ENCODE peak calls at places on chromosomes 6 and 20, in five cellular contexts. One of them, this sample, is unnamed.

GRCh38 chr6:157760137-157760536 is 62.9 kb upstream of the SNX9 start:
- DNase-seq in neuronal stem cell: no peak
- DNase-seq in neural progenitor cell: no peak
- DNase-seq in naive thymus-derived CD4-positive, alpha-beta T cell: no peak
- DNase-seq in activated T-cell treated with anti-CD3 and anti-CD28 coated beads for 4 hours: no peak
- DNase-seq in this sample: no peak

GRCh38 chr6:8881663-8882062 is 446.3 kb upstream of the SLC35B3 start:
- DNase-seq in neuronal stem cell: no peak
- DNase-seq in neural progenitor cell: no peak
- DNase-seq in naive thymus-derived CD4-positive, alpha-beta T cell: no peak
- DNase-seq in activated T-cell treated with anti-CD3 and anti-CD28 coated beads for 4 hours: no peak
- DNase-seq in this sample: no peak

GRCh38 chr6:17297261-17298080 is 16.3 kb downstream of the RBM24 start:
- DNase-seq in neuronal stem cell: no peak
- DNase-seq in neural progenitor cell: no peak
- DNase-seq in naive thymus-derived CD4-positive, alpha-beta T cell: no peak
- DNase-seq in activated T-cell treated with anti-CD3 and anti-CD28 coated beads for 4 hours: no peak
- DNase-seq in this sample: no peak

GRCh38 chr6:137495652-137496391 is 1.6 kb upstream of the OLIG3 start:
- DNase-seq in neuronal stem cell: peak; percentile 76
- DNase-seq in neural progenitor cell: peak; percentile 88
- DNase-seq in naive thymus-derived CD4-positive, alpha-beta T cell: no peak
- DNase-seq in activated T-cell treated with anti-CD3 and anti-CD28 coated beads for 4 hours: no peak
- DNase-seq in this sample: peak; percentile 35

GRCh38 chr6:52407467-52407866 is 12.7 kb upstream of the EFHC1 start:
- DNase-seq in neuronal stem cell: peak; percentile 36
- DNase-seq in neural progenitor cell: peak; percentile 77
- DNase-seq in naive thymus-derived CD4-positive, alpha-beta T cell: peak; percentile 43
- DNase-seq in activated T-cell treated with anti-CD3 and anti-CD28 coated beads for 4 hours: no peak
- DNase-seq in this sample: no peak

GRCh38 chr20:5657873-5658200 is 92.4 kb upstream of the SHLD1 start:
- DNase-seq in neuronal stem cell: no peak
- DNase-seq in neural progenitor cell: no peak
- DNase-seq in naive thymus-derived CD4-positive, alpha-beta T cell: no peak
- DNase-seq in activated T-cell treated with anti-CD3 and anti-CD28 coated beads for 4 hours: no peak
- DNase-seq in this sample: no peak

GRCh38 chr6:14871196-14871595 is 374.7 kb upstream of the JARID2 start:
- DNase-seq in neuronal stem cell: no peak
- DNase-seq in neural progenitor cell: no peak
- DNase-seq in naive thymus-derived CD4-positive, alpha-beta T cell: no peak
- DNase-seq in activated T-cell treated with anti-CD3 and anti-CD28 coated beads for 4 hours: no peak
- DNase-seq in this sample: no peak

GRCh38 chr6:104855507-104855906 is 4.2 kb downstream of the HACE1 start:
- DNase-seq in neuronal stem cell: no peak
- DNase-seq in neural progenitor cell: no peak
- DNase-seq in naive thymus-derived CD4-positive, alpha-beta T cell: no peak
- DNase-seq in activated T-cell treated with anti-CD3 and anti-CD28 coated beads for 4 hours: no peak
- DNase-seq in this sample: no peak

GRCh38 chr6:41055149-41055548 is 2.1 kb downstream of the APOBEC2 start:
- DNase-seq in neuronal stem cell: no peak
- DNase-seq in neural progenitor cell: no peak
- DNase-seq in naive thymus-derived CD4-positive, alpha-beta T cell: no peak
- DNase-seq in activated T-cell treated with anti-CD3 and anti-CD28 coated beads for 4 hours: no peak
- DNase-seq in this sample: no peak

GRCh38 chr20:32875673-32876072 is 16.9 kb downstream of the EFCAB8 start:
- DNase-seq in neuronal stem cell: no peak
- DNase-seq in neural progenitor cell: no peak
- DNase-seq in naive thymus-derived CD4-positive, alpha-beta T cell: no peak
- DNase-seq in activated T-cell treated with anti-CD3 and anti-CD28 coated beads for 4 hours: no peak
- DNase-seq in this sample: no peak

GRCh38 chr6:107488875-107489635 is 862 bp upstream of the SOBP start:
- DNase-seq in neuronal stem cell: no peak
- DNase-seq in neural progenitor cell: peak; percentile 80
- DNase-seq in naive thymus-derived CD4-positive, alpha-beta T cell: no peak
- DNase-seq in activated T-cell treated with anti-CD3 and anti-CD28 coated beads for 4 hours: no peak
- DNase-seq in this sample: peak; percentile 53

GRCh38 chr6:109978174-109979032 is at the start of gene GPR6:
- DNase-seq in neuronal stem cell: peak; percentile 91
- DNase-seq in neural progenitor cell: peak; percentile 96
- DNase-seq in naive thymus-derived CD4-positive, alpha-beta T cell: no peak
- DNase-seq in activated T-cell treated with anti-CD3 and anti-CD28 coated beads for 4 hours: no peak
- DNase-seq in this sample: peak; percentile 93

GRCh38 chr6:22921831-22922230 is 352.5 kb downstream of the HDGFL1 start:
- DNase-seq in neuronal stem cell: no peak
- DNase-seq in neural progenitor cell: peak; percentile 15
- DNase-seq in naive thymus-derived CD4-positive, alpha-beta T cell: no peak
- DNase-seq in activated T-cell treated with anti-CD3 and anti-CD28 coated beads for 4 hours: no peak
- DNase-seq in this sample: no peak

GRCh38 chr6:32439708-32440214 is at the start of gene HLA-DRA:
- DNase-seq in neuronal stem cell: peak; percentile 82
- DNase-seq in neural progenitor cell: peak; percentile 74
- DNase-seq in naive thymus-derived CD4-positive, alpha-beta T cell: peak; percentile 58
- DNase-seq in activated T-cell treated with anti-CD3 and anti-CD28 coated beads for 4 hours: peak; percentile 19
- DNase-seq in this sample: peak; percentile 36

GRCh38 chr20:37279820-37280219 is 9.6 kb upstream of the MANBAL start:
- DNase-seq in neuronal stem cell: no peak
- DNase-seq in neural progenitor cell: no peak
- DNase-seq in naive thymus-derived CD4-positive, alpha-beta T cell: no peak
- DNase-seq in activated T-cell treated with anti-CD3 and anti-CD28 coated beads for 4 hours: no peak
- DNase-seq in this sample: no peak

GRCh38 chr20:45419188-45420091 is 3.5 kb downstream of the PIGT start:
- DNase-seq in neuronal stem cell: no peak
- DNase-seq in neural progenitor cell: no peak
- DNase-seq in naive thymus-derived CD4-positive, alpha-beta T cell: no peak
- DNase-seq in activated T-cell treated with anti-CD3 and anti-CD28 coated beads for 4 hours: no peak
- DNase-seq in this sample: no peak

GRCh38 chr6:64732888-64733287 is 974.1 kb downstream of the EYS start:
- DNase-seq in neuronal stem cell: no peak
- DNase-seq in neural progenitor cell: peak; percentile 28
- DNase-seq in naive thymus-derived CD4-positive, alpha-beta T cell: no peak
- DNase-seq in activated T-cell treated with anti-CD3 and anti-CD28 coated beads for 4 hours: no peak
- DNase-seq in this sample: no peak

GRCh38 chr6:15322781-15323536 is 77.1 kb downstream of the JARID2 start:
- DNase-seq in neuronal stem cell: no peak
- DNase-seq in neural progenitor cell: no peak
- DNase-seq in naive thymus-derived CD4-positive, alpha-beta T cell: no peak
- DNase-seq in activated T-cell treated with anti-CD3 and anti-CD28 coated beads for 4 hours: no peak
- DNase-seq in this sample: no peak

GRCh38 chr6:106339334-106340029 is 13.9 kb upstream of the ATG5 start:
- DNase-seq in neuronal stem cell: peak; percentile 52
- DNase-seq in neural progenitor cell: peak; percentile 82
- DNase-seq in naive thymus-derived CD4-positive, alpha-beta T cell: peak; percentile 38
- DNase-seq in activated T-cell treated with anti-CD3 and anti-CD28 coated beads for 4 hours: peak; percentile 24
- DNase-seq in this sample: peak; percentile 52

GRCh38 chr6:2630891-2631458 is 119.7 kb downstream of the MYLK4 start:
- DNase-seq in neuronal stem cell: no peak
- DNase-seq in neural progenitor cell: no peak
- DNase-seq in naive thymus-derived CD4-positive, alpha-beta T cell: no peak
- DNase-seq in activated T-cell treated with anti-CD3 and anti-CD28 coated beads for 4 hours: no peak
- DNase-seq in this sample: no peak

GRCh38 chr20:16459019-16459700 is 114.1 kb downstream of the KIF16B start:
- DNase-seq in neuronal stem cell: no peak
- DNase-seq in neural progenitor cell: no peak
- DNase-seq in naive thymus-derived CD4-positive, alpha-beta T cell: no peak
- DNase-seq in activated T-cell treated with anti-CD3 and anti-CD28 coated beads for 4 hours: no peak
- DNase-seq in this sample: no peak

GRCh38 chr6:111818539-111819226 is 54.6 kb downstream of the FYN start:
- DNase-seq in neuronal stem cell: no peak
- DNase-seq in neural progenitor cell: no peak
- DNase-seq in naive thymus-derived CD4-positive, alpha-beta T cell: no peak
- DNase-seq in activated T-cell treated with anti-CD3 and anti-CD28 coated beads for 4 hours: no peak
- DNase-seq in this sample: no peak

GRCh38 chr6:106444777-106445507 is 84.4 kb downstream of the CRYBG1 start:
- DNase-seq in neuronal stem cell: peak; percentile 47
- DNase-seq in neural progenitor cell: peak; percentile 76
- DNase-seq in naive thymus-derived CD4-positive, alpha-beta T cell: peak; percentile 60
- DNase-seq in activated T-cell treated with anti-CD3 and anti-CD28 coated beads for 4 hours: peak; percentile 16
- DNase-seq in this sample: peak; percentile 23

GRCh38 chr6:45297302-45297701 is 30.8 kb upstream of the RUNX2 start:
- DNase-seq in neuronal stem cell: no peak
- DNase-seq in neural progenitor cell: no peak
- DNase-seq in naive thymus-derived CD4-positive, alpha-beta T cell: no peak
- DNase-seq in activated T-cell treated with anti-CD3 and anti-CD28 coated beads for 4 hours: no peak
- DNase-seq in this sample: no peak

GRCh38 chr20:38537176-38537575 is 43.8 kb upstream of the ADIG start:
- DNase-seq in neuronal stem cell: no peak
- DNase-seq in neural progenitor cell: no peak
- DNase-seq in naive thymus-derived CD4-positive, alpha-beta T cell: no peak
- DNase-seq in activated T-cell treated with anti-CD3 and anti-CD28 coated beads for 4 hours: no peak
- DNase-seq in this sample: no peak

GRCh38 chr6:143941852-143942627 is 66.0 kb downstream of the PLAGL1 start:
- DNase-seq in neuronal stem cell: peak; percentile 68
- DNase-seq in neural progenitor cell: peak; percentile 91
- DNase-seq in naive thymus-derived CD4-positive, alpha-beta T cell: peak; percentile 32
- DNase-seq in activated T-cell treated with anti-CD3 and anti-CD28 coated beads for 4 hours: peak; percentile 33
- DNase-seq in this sample: peak; percentile 60

GRCh38 chr6:104306206-104306605 is 553.5 kb downstream of the HACE1 start:
- DNase-seq in neuronal stem cell: no peak
- DNase-seq in neural progenitor cell: no peak
- DNase-seq in naive thymus-derived CD4-positive, alpha-beta T cell: no peak
- DNase-seq in activated T-cell treated with anti-CD3 and anti-CD28 coated beads for 4 hours: no peak
- DNase-seq in this sample: no peak

GRCh38 chr6:44039191-44039719 is 88.0 kb downstream of the MRPL14 start:
- DNase-seq in neuronal stem cell: no peak
- DNase-seq in neural progenitor cell: no peak
- DNase-seq in naive thymus-derived CD4-positive, alpha-beta T cell: no peak
- DNase-seq in activated T-cell treated with anti-CD3 and anti-CD28 coated beads for 4 hours: no peak
- DNase-seq in this sample: no peak

GRCh38 chr6:5151955-5152401 is 66.8 kb downstream of the PPP1R3G start:
- DNase-seq in neuronal stem cell: no peak
- DNase-seq in neural progenitor cell: no peak
- DNase-seq in naive thymus-derived CD4-positive, alpha-beta T cell: no peak
- DNase-seq in activated T-cell treated with anti-CD3 and anti-CD28 coated beads for 4 hours: no peak
- DNase-seq in this sample: no peak

GRCh38 chr6:27630727-27631613 is 158.1 kb upstream of the ZNF184 start:
- DNase-seq in neuronal stem cell: peak; percentile 74
- DNase-seq in neural progenitor cell: peak; percentile 92
- DNase-seq in naive thymus-derived CD4-positive, alpha-beta T cell: no peak
- DNase-seq in activated T-cell treated with anti-CD3 and anti-CD28 coated beads for 4 hours: no peak
- DNase-seq in this sample: peak; percentile 72

GRCh38 chr6:128029841-128030240 is 129.0 kb upstream of the THEMIS start:
- DNase-seq in neuronal stem cell: no peak
- DNase-seq in neural progenitor cell: no peak
- DNase-seq in naive thymus-derived CD4-positive, alpha-beta T cell: no peak
- DNase-seq in activated T-cell treated with anti-CD3 and anti-CD28 coated beads for 4 hours: no peak
- DNase-seq in this sample: no peak

GRCh38 chr6:108801331-108801730 is 46.9 kb upstream of the ARMC2 start:
- DNase-seq in neuronal stem cell: no peak
- DNase-seq in neural progenitor cell: no peak
- DNase-seq in naive thymus-derived CD4-positive, alpha-beta T cell: no peak
- DNase-seq in activated T-cell treated with anti-CD3 and anti-CD28 coated beads for 4 hours: no peak
- DNase-seq in this sample: no peak

This sample was measured in neural crest cell.